ENCODE peak calls at places on chromosomes 11 and 22, in ten cellular contexts. D, M, N, K, O, W, E, X, J and U are unnamed samples.

GRCh38 chr11:77188323-77188911 is 60.4 kb downstream of the MYO7A start:
- DNase-seq in D (peak), M (peak), N (peak), K (peak), O (peak), W (peak), E (peak), X (peak), J (no peak), U (peak)

GRCh38 chr11:123475478-123475877 is 45.4 kb downstream of the GRAMD1B start:
- DNase-seq in D (peak), M (no peak), N (no peak), K (no peak), O (peak), W (no peak), E (no peak), X (peak), J (no peak), U (peak)

GRCh38 chr22:48885271-48885918 is 942.3 kb downstream of the BRD1 start:
- DNase-seq in D (no peak), M (no peak), N (no peak), K (no peak), O (no peak), W (no peak), E (no peak), X (no peak), J (no peak), U (no peak)

GRCh38 chr11:130715085-130715932 is 201.0 kb downstream of the SNX19 start:
- DNase-seq in D (no peak), M (no peak), N (no peak), K (no peak), O (no peak), W (no peak), E (no peak), X (no peak), J (no peak), U (no peak)

GRCh38 chr11:73988227-73988626 is 5.6 kb upstream of the UCP2 start:
- DNase-seq in D (no peak), M (no peak), N (no peak), K (no peak), O (no peak), W (no peak), E (no peak), X (no peak), J (no peak), U (no peak)

GRCh38 chr11:67006029-67006884 is 16.7 kb upstream of the SYT12 start:
- DNase-seq in D (peak), M (no peak), N (no peak), K (peak), O (peak), W (no peak), E (peak), X (peak), J (no peak), U (peak)

GRCh38 chr22:20061481-20061861 is 18.6 kb upstream of the DGCR8 start:
- DNase-seq in D (peak), M (no peak), N (no peak), K (no peak), O (no peak), W (no peak), E (peak), X (no peak), J (no peak), U (no peak)

GRCh38 chr11:62500066-62501035 is 46.3 kb downstream of the AHNAK start:
- DNase-seq in D (no peak), M (no peak), N (no peak), K (no peak), O (no peak), W (no peak), E (no peak), X (no peak), J (peak), U (no peak)

GRCh38 chr11:73306069-73306468 is 2.0 kb upstream of the ARHGEF17 start:
- DNase-seq in D (no peak), M (no peak), N (no peak), K (no peak), O (no peak), W (no peak), E (no peak), X (peak), J (no peak), U (no peak)

GRCh38 chr11:100830978-100831732 is 144.1 kb downstream of the ARHGAP42 start:
- DNase-seq in D (peak), M (no peak), N (no peak), K (peak), O (peak), W (no peak), E (no peak), X (no peak), J (no peak), U (no peak)

GRCh38 chr22:36323182-36323854 is 64.4 kb downstream of the MYH9 start:
- DNase-seq in D (peak), M (peak), N (no peak), K (peak), O (peak), W (no peak), E (peak), X (no peak), J (no peak), U (no peak)

GRCh38 chr11:11960687-11961086 is 47.7 kb downstream of the DKK3 start:
- DNase-seq in D (no peak), M (no peak), N (no peak), K (no peak), O (no peak), W (peak), E (no peak), X (no peak), J (no peak), U (no peak)

GRCh38 chr11:61601512-61601911 is 20.6 kb upstream of the SYT7 start:
- DNase-seq in D (no peak), M (no peak), N (no peak), K (no peak), O (no peak), W (no peak), E (no peak), X (no peak), J (no peak), U (no peak)

GRCh38 chr11:119084663-119085522 is at the start of gene HMBS:
- DNase-seq in D (peak), M (peak), N (peak), K (peak), O (peak), W (peak), E (peak), X (peak), J (peak), U (peak)

GRCh38 chr22:46088541-46089311 is 61.6 kb upstream of the PPARA start:
- DNase-seq in D (peak), M (no peak), N (no peak), K (no peak), O (peak), W (no peak), E (peak), X (no peak), J (no peak), U (no peak)

GRCh38 chr11:8282621-8283509 is 19.2 kb upstream of the LMO1 start:
- DNase-seq in D (no peak), M (no peak), N (no peak), K (no peak), O (no peak), W (no peak), E (no peak), X (no peak), J (no peak), U (peak)

GRCh38 chr22:39699631-39700348 is 129.2 kb downstream of the CACNA1I start:
- DNase-seq in D (no peak), M (no peak), N (no peak), K (no peak), O (no peak), W (no peak), E (no peak), X (no peak), J (no peak), U (peak)

GRCh38 chr11:65452806-65453490 is 30.4 kb downstream of the NEAT1 start:
- DNase-seq in D (peak), M (no peak), N (no peak), K (no peak), O (peak), W (no peak), E (no peak), X (no peak), J (no peak), U (no peak)

GRCh38 chr22:25930083-25930482 is 188.1 kb downstream of the MYO18B start:
- DNase-seq in D (no peak), M (no peak), N (no peak), K (no peak), O (no peak), W (no peak), E (no peak), X (no peak), J (no peak), U (no peak)

GRCh38 chr11:119590651-119591308 is 138.2 kb downstream of the NECTIN1 start:
- DNase-seq in D (no peak), M (no peak), N (no peak), K (no peak), O (no peak), W (no peak), E (no peak), X (no peak), J (peak), U (peak)